ENCODE peak calls at places on chromosomes 4 and X, in seven cellular contexts. A, K, G, I, P, S and D are unnamed samples.

GRCh38 chrX:119655125-119655524 is 37.8 kb downstream of the SEPTIN6 start:
- ATAC-seq in A (peak), K (no peak), G (no peak), I (peak), P (peak), S (peak), D (no peak)

GRCh38 chr4:123785515-123785914 is 388.9 kb downstream of the SPRY1 start:
- ATAC-seq in A (no peak), K (no peak), G (no peak), I (no peak), P (no peak), S (peak), D (peak)

GRCh38 chr4:108717386-108717785 is 45.5 kb downstream of the ETNPPL start:
- ATAC-seq in A (no peak), K (no peak), G (no peak), I (no peak), P (no peak), S (no peak), D (no peak)

GRCh38 chr4:156346959-156347385 is 393.3 kb upstream of the CTSO start:
- ATAC-seq in A (no peak), K (no peak), G (no peak), I (no peak), P (peak), S (no peak), D (no peak)

GRCh38 chrX:120244395-120244734 is 6.2 kb upstream of the ZBTB33 start:
- ATAC-seq in A (peak), K (peak), G (peak), I (no peak), P (no peak), S (peak), D (peak)

GRCh38 chrX:45806410-45807121 is 605.9 kb upstream of the DIPK2B start:
- ATAC-seq in A (no peak), K (no peak), G (no peak), I (peak), P (peak), S (no peak), D (no peak)

GRCh38 chrX:3638280-3638873 is 75.1 kb downstream of the PRKX start:
- ATAC-seq in A (peak), K (peak), G (peak), I (peak), P (no peak), S (no peak), D (no peak)

GRCh38 chrX:31091819-31092218 is 20.0 kb upstream of the FTHL17 start:
- ATAC-seq in A (no peak), K (no peak), G (no peak), I (no peak), P (no peak), S (no peak), D (no peak)

GRCh38 chr4:77003400-77003799 is 53.8 kb downstream of the SEPTIN11 start:
- ATAC-seq in A (no peak), K (no peak), G (no peak), I (no peak), P (no peak), S (no peak), D (no peak)

GRCh38 chr4:16608123-16608522 is 290.3 kb downstream of the LDB2 start:
- ATAC-seq in A (no peak), K (no peak), G (peak), I (no peak), P (no peak), S (no peak), D (no peak)

GRCh38 chr4:19693949-19694597 is 557.6 kb upstream of the SLIT2 start:
- ATAC-seq in A (no peak), K (no peak), G (no peak), I (no peak), P (no peak), S (peak), D (no peak)

GRCh38 chrX:109707322-109707721 is 25.7 kb downstream of the ACSL4 start:
- ATAC-seq in A (no peak), K (no peak), G (peak), I (no peak), P (no peak), S (peak), D (no peak)

GRCh38 chrX:10769165-10769564 is 148.8 kb upstream of the MID1 start:
- ATAC-seq in A (peak), K (no peak), G (peak), I (peak), P (peak), S (no peak), D (no peak)

GRCh38 chr4:148542922-148543623 is 100.9 kb upstream of the NR3C2 start:
- ATAC-seq in A (no peak), K (no peak), G (no peak), I (no peak), P (no peak), S (no peak), D (no peak)

GRCh38 chrX:77597090-77597489 is 149.9 kb downstream of the FGF16 start:
- ATAC-seq in A (peak), K (no peak), G (no peak), I (peak), P (no peak), S (no peak), D (no peak)

GRCh38 chr4:126977306-126977705 is 655.5 kb upstream of the INTU start:
- ATAC-seq in A (no peak), K (no peak), G (no peak), I (no peak), P (no peak), S (peak), D (no peak)

GRCh38 chr4:153555730-153556440 is 89.7 kb downstream of the TMEM131L start:
- ATAC-seq in A (no peak), K (peak), G (peak), I (no peak), P (no peak), S (peak), D (peak)

GRCh38 chr4:74656596-74656995 is 137.7 kb downstream of the BTC start:
- ATAC-seq in A (no peak), K (no peak), G (no peak), I (no peak), P (no peak), S (no peak), D (no peak)

GRCh38 chrX:101759000-101759399 is 99.3 kb upstream of the ARMCX2 start:
- ATAC-seq in A (peak), K (peak), G (peak), I (peak), P (peak), S (no peak), D (no peak)

GRCh38 chr4:38621004-38621684 is 42.9 kb upstream of the KLF3 start:
- ATAC-seq in A (peak), K (peak), G (peak), I (no peak), P (peak), S (peak), D (peak)

GRCh38 chr4:7307391-7308099 is 115.2 kb downstream of the SORCS2 start:
- ATAC-seq in A (no peak), K (no peak), G (no peak), I (no peak), P (no peak), S (peak), D (no peak)

GRCh38 chr4:158331863-158332262 is 121.6 kb downstream of the TMEM144 start:
- ATAC-seq in A (no peak), K (no peak), G (no peak), I (no peak), P (no peak), S (no peak), D (no peak)

GRCh38 chr4:9825049-9825448 is 43.6 kb downstream of the DRD5 start:
- ATAC-seq in A (no peak), K (no peak), G (no peak), I (peak), P (no peak), S (no peak), D (no peak)

GRCh38 chr4:76017056-76017686 is 6.1 kb downstream of the CXCL10 start:
- ATAC-seq in A (no peak), K (no peak), G (no peak), I (no peak), P (no peak), S (no peak), D (no peak)

GRCh38 chrX:54230440-54231148 is 47.5 kb upstream of the FAM120C start:
- ATAC-seq in A (no peak), K (no peak), G (peak), I (no peak), P (no peak), S (no peak), D (peak)

GRCh38 chr4:185219551-185220344 is 10.3 kb downstream of the SNX25 start:
- ATAC-seq in A (no peak), K (no peak), G (peak), I (peak), P (no peak), S (peak), D (peak)

GRCh38 chr4:88378691-88379559 is at the start of gene HERC6:
- ATAC-seq in A (peak), K (peak), G (peak), I (peak), P (peak), S (peak), D (peak)

GRCh38 chr4:5050520-5050955 is 742 bp upstream of the STK32B start:
- ATAC-seq in A (peak), K (peak), G (peak), I (peak), P (peak), S (peak), D (peak)

GRCh38 chrX:13419276-13419675 is 99.4 kb upstream of the ATXN3L start:
- ATAC-seq in A (no peak), K (no peak), G (no peak), I (peak), P (no peak), S (no peak), D (no peak)

GRCh38 chr4:31043382-31044062 is 323.4 kb downstream of the PCDH7 start:
- ATAC-seq in A (no peak), K (no peak), G (no peak), I (no peak), P (no peak), S (no peak), D (no peak)

DNA sequence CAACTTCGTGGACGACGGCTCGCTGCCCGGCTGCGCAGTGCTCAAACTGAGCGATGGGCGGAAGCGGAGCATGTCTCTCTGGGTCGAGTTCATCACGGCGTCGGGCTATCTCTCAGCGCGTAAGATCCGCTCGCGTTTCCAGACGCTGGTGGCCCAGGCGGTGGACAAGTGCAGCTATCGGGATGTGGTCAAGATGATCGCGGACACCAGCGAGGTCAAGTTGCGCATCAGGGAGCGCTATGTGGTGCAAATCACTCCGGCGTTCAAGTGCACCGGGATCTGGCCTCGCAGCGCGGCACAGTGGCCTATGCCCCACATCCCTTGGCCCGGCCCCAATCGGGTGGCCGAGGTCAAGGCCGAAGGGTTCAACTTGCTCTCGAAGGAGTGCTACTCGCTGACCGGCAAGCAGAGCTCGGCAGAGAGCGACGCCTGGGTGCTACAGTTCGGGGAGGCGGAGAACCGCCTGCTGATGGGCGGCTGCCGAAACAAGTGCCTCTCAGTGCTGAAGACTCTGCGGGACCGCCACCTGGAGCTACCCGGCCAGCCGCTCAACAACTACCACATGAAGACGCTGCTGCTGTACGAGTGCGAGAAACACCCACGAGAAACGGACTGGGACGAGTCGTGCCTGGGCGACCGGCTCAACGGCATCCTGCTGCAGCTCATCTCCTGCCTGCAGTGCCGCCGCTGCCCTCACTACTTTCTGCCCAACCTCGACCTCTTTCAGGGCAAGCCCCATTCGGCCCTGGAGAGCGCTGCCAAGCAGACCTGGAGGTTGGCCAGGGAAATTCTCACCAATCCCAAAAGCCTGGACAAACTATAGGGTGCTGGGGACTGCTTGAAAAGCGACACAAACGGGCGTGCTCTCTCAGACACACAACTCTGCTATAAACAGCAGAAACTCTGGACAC is 1.6 kb downstream of the MAB21L2 start:
- ATAC-seq in A (no peak), K (no peak), G (peak), I (no peak), P (no peak), S (peak), D (peak)
- TF ChIP-seq POLR2A in A (no peak), K (no peak), G (peak), I (no peak), P (no peak), S (no peak), D (no peak)

DNA sequence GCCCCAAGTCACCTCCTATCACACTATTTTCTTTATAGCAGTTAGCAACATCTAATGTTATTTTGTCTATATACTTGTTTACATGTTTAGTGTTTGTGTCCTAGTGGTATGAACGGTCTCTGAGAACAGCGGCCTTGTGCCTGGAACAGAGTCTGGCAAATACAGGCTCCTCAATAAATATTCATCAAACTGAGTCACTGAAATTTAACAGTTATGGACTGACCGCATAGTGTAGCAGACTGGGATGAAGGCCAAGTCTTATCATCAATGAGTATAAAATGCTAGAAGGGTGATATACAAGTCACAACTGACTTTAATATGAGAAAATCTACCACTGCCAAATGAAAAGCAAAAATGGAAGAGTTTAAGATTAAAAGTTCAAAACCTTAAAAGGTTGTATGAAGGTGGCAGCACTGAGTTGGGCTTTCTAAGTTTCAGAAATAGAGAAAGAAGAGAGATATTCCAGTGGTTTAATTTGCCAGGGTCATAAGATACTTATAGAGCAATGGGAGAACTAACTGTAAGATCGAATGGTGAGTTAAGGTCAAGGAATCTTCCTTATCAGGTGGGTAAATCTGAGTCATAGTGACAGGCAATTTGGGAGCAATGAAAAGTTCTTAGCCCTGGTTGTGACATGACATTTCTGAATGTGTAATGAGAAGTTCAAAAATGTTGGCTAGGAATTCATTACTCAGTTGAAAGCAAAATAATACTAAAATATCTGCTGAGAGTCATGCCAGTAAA is 34.9 kb downstream of the ELOVL6 start:
- ATAC-seq in A (peak), K (no peak), G (no peak), I (no peak), P (peak), S (no peak), D (no peak)
- H3K27ac ChIP-seq in A (peak), K (no peak), G (no peak), I (no peak), P (peak), S (no peak), D (no peak)

GRCh38 chrX:34848281-34848680 is 94.3 kb upstream of the FAM47B start:
- ATAC-seq in A (no peak), K (no peak), G (no peak), I (no peak), P (no peak), S (no peak), D (no peak)
- TF ChIP-seq POLR2A in A (no peak), K (no peak), G (no peak), I (no peak), P (no peak), S (no peak), D (no peak)

DNA sequence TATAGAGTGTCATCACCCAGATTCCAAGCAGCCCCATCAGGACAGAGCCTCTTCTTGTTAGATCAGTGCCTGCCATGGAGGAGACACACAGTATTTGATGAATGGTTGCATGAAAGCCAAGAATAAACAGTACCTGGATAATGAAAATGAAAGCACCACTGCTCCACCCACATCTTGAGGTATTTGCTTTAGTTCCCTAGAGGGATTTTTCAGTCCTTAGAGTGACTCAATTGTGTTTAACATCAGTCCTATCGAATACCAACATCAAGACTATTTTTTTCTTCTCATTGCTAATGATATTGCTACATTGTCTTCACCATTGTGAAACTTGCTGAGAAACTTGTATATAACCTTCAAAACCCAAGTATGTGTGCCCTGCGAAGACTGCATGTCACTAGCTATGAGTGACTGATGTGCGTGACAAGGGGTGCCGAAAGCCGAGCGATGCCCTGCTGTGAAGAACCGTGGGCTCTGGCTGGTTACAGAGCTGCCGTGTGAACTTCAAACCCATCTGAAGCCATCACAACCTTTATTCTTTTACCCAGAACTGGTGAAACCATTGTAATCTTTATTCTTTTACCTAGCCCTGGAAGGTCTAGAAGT is 211.3 kb upstream of the FAT1 start:
- ATAC-seq in A (no peak), K (no peak), G (no peak), I (no peak), P (no peak), S (no peak), D (no peak)
- H3K27ac ChIP-seq in A (no peak), K (no peak), G (no peak), I (no peak), P (peak), S (no peak), D (no peak)

GRCh38 chr4:139553751-139554670 is 2.0 kb downstream of the SETD7 start:
- ATAC-seq in A (no peak), K (no peak), G (no peak), I (no peak), P (no peak), S (no peak), D (no peak)

GRCh38 chr4:139556071-139556734 is at the start of gene SETD7:
- ATAC-seq in A (peak), K (peak), G (peak), I (peak), P (peak), S (peak), D (peak)

GRCh38 chr4:139554726-139555072 is 1.3 kb downstream of the SETD7 start:
- ATAC-seq in A (no peak), K (no peak), G (no peak), I (no peak), P (no peak), S (no peak), D (no peak)

GRCh38 chr4:139555705-139556070 is 331 bp downstream of the SETD7 start:
- ATAC-seq in A (peak), K (peak), G (peak), I (peak), P (peak), S (peak), D (peak)

DNA sequence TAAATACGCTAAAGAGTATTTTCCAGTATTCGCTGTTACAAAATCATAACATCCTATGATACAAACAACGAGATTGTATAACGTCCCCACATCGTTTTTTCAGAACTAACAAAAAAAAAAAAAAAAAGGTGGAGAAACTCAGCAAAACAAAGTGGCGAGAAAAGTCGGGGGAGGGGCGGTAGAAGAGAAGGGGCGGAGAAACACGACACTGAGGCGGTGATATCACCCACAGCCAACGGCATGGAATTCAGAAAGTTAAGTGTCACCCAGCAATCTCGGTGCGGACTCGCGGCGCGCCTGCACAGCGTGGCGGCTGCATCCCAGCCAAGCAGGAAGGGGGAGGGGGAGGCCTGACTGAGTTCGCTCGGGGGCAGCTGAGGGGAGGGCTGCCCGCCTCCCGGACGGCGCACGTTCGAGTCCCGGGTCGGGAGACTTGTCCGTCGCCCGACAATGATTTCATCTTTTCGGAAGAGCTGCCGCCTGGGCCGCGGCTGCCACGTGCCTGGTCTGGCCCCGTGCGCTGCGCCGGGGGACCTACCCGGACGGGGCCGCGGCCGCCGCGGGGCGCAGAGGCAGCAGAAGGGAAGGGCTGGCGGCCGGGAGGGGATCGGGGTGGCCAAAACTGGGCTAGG is 830 bp downstream of the SETD7 start:
- ATAC-seq in A (peak), K (peak), G (peak), I (peak), P (peak), S (peak), D (peak)
- TF ChIP-seq POLR2A in A (peak), K (no peak), G (peak), I (peak), P (peak), S (no peak), D (peak)

DNA sequence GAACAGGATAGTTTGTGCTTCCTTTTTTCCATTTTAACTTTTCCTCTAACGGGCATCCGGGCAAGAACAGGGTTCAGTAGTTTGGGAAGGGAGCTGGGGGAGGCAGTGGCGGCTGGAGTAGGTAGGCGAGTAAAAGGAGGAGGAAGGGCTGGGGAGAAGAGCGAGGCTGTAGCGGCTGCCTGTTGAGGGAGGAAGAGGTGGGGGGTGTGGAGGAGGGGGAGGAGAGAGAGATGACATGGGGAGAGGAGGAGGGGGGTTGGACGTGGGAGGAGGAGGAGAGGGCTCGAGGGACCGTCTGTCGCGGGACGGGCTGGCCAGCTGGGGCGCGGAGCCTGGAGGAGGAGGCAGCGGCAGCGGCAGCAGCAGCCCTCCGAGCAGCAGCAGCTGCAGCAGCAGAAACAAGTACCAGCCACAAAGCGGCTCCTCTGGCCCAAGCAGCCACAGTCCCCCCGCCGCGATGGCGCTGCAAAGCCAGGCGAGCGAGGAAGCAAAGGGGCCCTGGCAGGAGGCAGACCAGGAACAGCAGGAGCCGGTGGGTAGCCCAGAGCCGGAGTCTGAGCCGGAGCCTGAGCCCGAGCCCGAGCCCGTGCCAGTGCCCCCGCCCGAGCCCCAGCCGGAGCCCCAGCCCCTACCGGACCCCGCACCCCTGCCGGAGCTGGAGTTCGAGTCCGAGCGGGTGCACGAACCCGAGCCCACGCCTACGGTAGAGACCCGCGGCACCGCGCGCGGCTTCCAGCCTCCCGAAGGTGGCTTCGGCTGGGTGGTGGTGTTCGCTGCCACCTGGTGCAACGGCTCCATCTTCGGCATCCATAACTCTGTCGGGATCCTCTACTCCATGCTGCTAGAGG is at the start of gene SLC16A2:
- ATAC-seq in A (peak), K (peak), G (peak), I (peak), P (no peak), S (peak), D (peak)
- H3K27ac ChIP-seq in A (peak), K (no peak), G (peak), I (no peak), P (no peak), S (peak), D (peak)